ENCODE peak calls at places on chromosomes 6 and 20, in five cellular contexts. G, D, H, O and Z are unnamed samples.

GRCh38 chr6:139881251-139881650 is 506.8 kb upstream of the CITED2 start:
- DNase-seq in G (no peak), D (no peak), H (no peak), O (no peak), Z (no peak)

GRCh38 chr20:22825076-22825475 is 210.0 kb upstream of the SSTR4 start:
- DNase-seq in G (peak), D (no peak), H (peak), O (no peak), Z (peak)

GRCh38 chr6:166494757-166495486 is 91.6 kb downstream of the RAMACL start:
- DNase-seq in G (no peak), D (no peak), H (no peak), O (no peak), Z (no peak)

GRCh38 chr6:144467153-144467762 is 182.1 kb downstream of the UTRN start:
- DNase-seq in G (no peak), D (no peak), H (no peak), O (no peak), Z (peak)

GRCh38 chr20:10447028-10447427 is 11.9 kb downstream of the SLX4IP start:
- DNase-seq in G (peak), D (peak), H (peak), O (peak), Z (peak)

GRCh38 chr6:94377835-94378234 is 958.5 kb upstream of the EPHA7 start:
- DNase-seq in G (no peak), D (no peak), H (no peak), O (no peak), Z (no peak)

GRCh38 chr6:110816677-110817076 is 1.4 kb upstream of the CDK19 start:
- DNase-seq in G (no peak), D (no peak), H (no peak), O (no peak), Z (no peak)

GRCh38 chr20:7650481-7650880 is 289.8 kb downstream of the HAO1 start:
- DNase-seq in G (peak), D (no peak), H (peak), O (no peak), Z (no peak)

GRCh38 chr6:131159578-131159977 is 24.3 kb downstream of the AKAP7 start:
- DNase-seq in G (peak), D (no peak), H (peak), O (peak), Z (peak)

GRCh38 chr6:88775866-88776571 is 187.4 kb downstream of the RNGTT start:
- DNase-seq in G (no peak), D (no peak), H (no peak), O (no peak), Z (no peak)

GRCh38 chr6:36519352-36519751 is 27.9 kb downstream of the STK38 start:
- DNase-seq in G (no peak), D (no peak), H (no peak), O (no peak), Z (no peak)

GRCh38 chr6:44696686-44697085 is 309.2 kb downstream of the CDC5L start:
- DNase-seq in G (no peak), D (no peak), H (no peak), O (no peak), Z (no peak)

GRCh38 chr20:62921119-62921687 is 5.1 kb downstream of the DIDO1 start:
- DNase-seq in G (peak), D (peak), H (peak), O (no peak), Z (peak)

GRCh38 chr6:45187841-45188240 is 140.3 kb upstream of the RUNX2 start:
- DNase-seq in G (peak), D (no peak), H (peak), O (peak), Z (peak)

GRCh38 chr20:20241966-20242365 is 125.9 kb upstream of the INSM1 start:
- DNase-seq in G (no peak), D (no peak), H (no peak), O (no peak), Z (no peak)

GRCh38 chr20:23023621-23024187 is 11.4 kb upstream of the SSTR4 start:
- DNase-seq in G (no peak), D (no peak), H (no peak), O (no peak), Z (no peak)

GRCh38 chr20:46324960-46325703 is 16.8 kb upstream of the CDH22 start:
- DNase-seq in G (peak), D (peak), H (peak), O (no peak), Z (peak)

DNA sequence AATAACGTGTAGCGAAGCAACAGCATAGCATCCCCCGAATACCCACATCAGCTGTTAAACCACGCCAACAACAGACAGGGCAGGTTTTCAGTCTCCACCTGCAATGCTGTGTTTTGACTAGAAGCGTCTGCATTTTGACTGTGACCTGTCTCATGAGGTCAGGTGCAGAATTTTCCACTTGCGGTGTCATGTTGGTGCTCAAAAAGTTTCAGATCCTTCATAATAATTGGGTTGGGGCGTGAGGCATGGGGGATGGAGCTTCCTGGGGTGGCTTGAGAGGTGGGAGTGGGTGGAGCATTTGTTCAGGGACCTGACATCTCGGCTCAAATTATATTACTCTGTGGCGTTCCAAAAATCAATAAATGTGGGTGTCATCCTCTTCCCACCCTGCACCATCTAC is 80.8 kb downstream of the TIAM2 start:
- DNase-seq in G (no peak), D (no peak), H (no peak), O (no peak), Z (no peak)
- H3K27ac ChIP-seq in G (no peak), D (no peak), H (no peak), O (no peak), Z (no peak)

GRCh38 chr6:29967379-29968010 is 25.2 kb downstream of the HLA-A start:
- DNase-seq in G (peak), D (peak), H (peak), O (no peak), Z (peak)
- TF ChIP-seq CTCF in G (peak), D (no peak), H (peak), O (peak), Z (peak)

GRCh38 chr6:26538572-26538902 is 371 bp downstream of the HMGN4 start:
- DNase-seq in G (peak), D (no peak), H (no peak), O (no peak), Z (peak)

GRCh38 chr6:26537160-26537845 is 863 bp upstream of the HMGN4 start:
- DNase-seq in G (peak), D (peak), H (peak), O (peak), Z (peak)

GRCh38 chr6:26536571-26537159 is 1.5 kb upstream of the HMGN4 start:
- DNase-seq in G (peak), D (no peak), H (peak), O (no peak), Z (no peak)

GRCh38 chr6:26537846-26538571 is at the start of gene HMGN4:
- DNase-seq in G (peak), D (peak), H (peak), O (peak), Z (peak)

DNA sequence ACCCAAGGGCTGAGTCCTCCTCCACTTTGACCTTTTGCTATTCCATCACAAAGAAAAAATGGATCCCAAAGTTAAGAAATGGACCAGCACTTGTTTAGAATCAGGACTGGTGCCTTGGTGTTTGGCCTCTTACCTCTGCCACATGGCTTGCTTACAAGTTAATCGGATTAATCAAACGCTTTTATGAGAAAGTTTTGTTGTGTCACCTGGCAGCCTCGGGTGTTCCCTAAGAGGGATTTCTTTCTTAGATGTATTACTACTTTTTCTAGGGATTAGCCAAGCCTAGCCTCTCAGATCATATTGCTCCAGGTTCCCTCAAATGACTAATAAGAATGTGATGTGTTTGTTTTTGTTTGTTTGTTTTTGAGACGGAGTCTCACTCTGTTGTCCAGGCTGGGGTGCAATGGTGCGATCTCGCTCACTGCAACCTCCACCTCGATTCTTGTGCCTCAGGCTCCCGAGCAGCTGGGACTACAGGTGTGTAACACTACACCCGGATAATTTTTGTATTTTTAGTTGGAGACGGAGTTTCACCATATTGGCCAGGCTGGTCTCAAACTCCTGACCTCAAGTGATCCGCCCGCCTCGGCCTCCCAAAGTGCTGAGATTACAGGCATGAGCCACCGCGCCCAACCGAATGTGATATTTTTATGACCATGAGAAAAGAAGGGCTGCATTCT is 910 bp downstream of the HMGN4 start:
- DNase-seq in G (no peak), D (no peak), H (no peak), O (no peak), Z (peak)
- H3K27ac ChIP-seq in G (peak), D (peak), H (peak), O (peak), Z (peak)

GRCh38 chr6:52697903-52698302 is 27.0 kb downstream of the TMEM14A start:
- DNase-seq in G (peak), D (no peak), H (peak), O (no peak), Z (peak)
- TF ChIP-seq CTCF in G (peak), D (no peak), H (peak), O (peak), Z (no peak)

GRCh38 chr6:40471243-40471642 is 115.9 kb downstream of the LRFN2 start:
- DNase-seq in G (no peak), D (no peak), H (no peak), O (no peak), Z (no peak)
- H3K27ac ChIP-seq in G (no peak), D (no peak), H (no peak), O (no peak), Z (no peak)

GRCh38 chr6:57220083-57220703 is 1.9 kb downstream of the RAB23 start:
- DNase-seq in G (no peak), D (no peak), H (no peak), O (no peak), Z (no peak)

GRCh38 chr6:57222684-57223077 is 574 bp upstream of the RAB23 start:
- DNase-seq in G (no peak), D (no peak), H (no peak), O (no peak), Z (no peak)

GRCh38 chr6:57224769-57225515 is 2.8 kb upstream of the RAB23 start:
- DNase-seq in G (peak), D (no peak), H (peak), O (peak), Z (no peak)

GRCh38 chr6:57221936-57222683 is at the start of gene RAB23:
- DNase-seq in G (peak), D (peak), H (peak), O (peak), Z (peak)

GRCh38 chr6:57221191-57221935 is 744 bp downstream of the RAB23 start:
- DNase-seq in G (peak), D (peak), H (peak), O (no peak), Z (peak)
- TF ChIP-seq CTCF in G (peak), D (no peak), H (peak), O (peak), Z (peak)

GRCh38 chr20:945841-946240 is 29.7 kb upstream of the ANGPT4 start:
- DNase-seq in G (no peak), D (no peak), H (no peak), O (no peak), Z (no peak)

GRCh38 chr20:942611-943010 is 26.5 kb upstream of the ANGPT4 start:
- DNase-seq in G (no peak), D (no peak), H (no peak), O (no peak), Z (no peak)

GRCh38 chr20:944148-944547 is 28.0 kb upstream of the ANGPT4 start:
- DNase-seq in G (no peak), D (no peak), H (no peak), O (no peak), Z (no peak)

GRCh38 chr20:946826-947225 is 30.7 kb upstream of the ANGPT4 start:
- DNase-seq in G (no peak), D (no peak), H (no peak), O (no peak), Z (no peak)

DNA sequence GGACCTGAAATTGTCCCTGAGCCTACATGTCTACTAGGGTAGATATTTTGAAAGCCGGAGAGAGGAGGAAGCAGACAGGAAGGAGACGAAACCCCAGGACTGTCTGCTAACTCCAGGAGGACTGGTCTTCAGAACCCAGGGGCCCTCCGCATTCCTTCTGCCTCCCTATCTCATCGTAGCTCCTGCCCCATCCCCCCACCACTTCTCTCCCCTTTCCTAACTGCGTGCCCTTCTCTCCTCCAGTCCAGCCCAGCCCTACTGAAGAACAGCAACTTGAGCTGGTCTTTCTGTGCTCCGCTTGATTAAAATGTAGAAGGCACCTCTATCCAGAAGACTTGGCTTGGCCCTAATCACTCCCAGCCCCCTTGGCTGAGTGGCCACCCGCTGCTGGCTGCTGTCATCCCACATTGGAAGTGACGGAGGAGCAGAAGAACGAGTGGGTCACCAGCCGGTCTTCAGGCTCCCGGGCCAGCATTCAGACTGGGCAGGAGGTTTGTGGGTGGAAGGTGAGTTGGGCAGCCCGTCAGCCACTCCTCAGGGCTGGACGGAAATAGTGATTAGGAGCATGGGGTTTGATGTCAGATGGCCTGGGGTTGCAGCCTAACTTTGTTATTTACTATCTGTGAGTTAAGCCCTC is 28.8 kb upstream of the ANGPT4 start:
- DNase-seq in G (no peak), D (no peak), H (no peak), O (no peak), Z (no peak)
- H3K27ac ChIP-seq in G (no peak), D (no peak), H (peak), O (no peak), Z (no peak)